ENCODE peak calls at places on chromosomes 2 and 18, in nine cellular contexts. T is WTC11, O is kidney, P is astrocyte of the spinal cord, F is brain microvascular endothelial cell, W is psoas muscle, G is fibroblast of pulmonary artery, X is cardiac muscle cell, K is MM.1S. Y is an unnamed sample.

GRCh38 chr2:12717988-12718661 is 1.4 kb downstream of the TRIB2 start:
- DNase-seq in T (no peak), O (peak), P (peak), F (no peak), W (no peak), G (peak), X (peak), K (peak), Y (no peak)

GRCh38 chr18:55214534-55214933 is 255.3 kb upstream of the CCDC68 start:
- DNase-seq in T (peak), O (no peak), P (no peak), F (no peak), W (no peak), G (no peak), X (no peak), K (no peak), Y (no peak)

GRCh38 chr2:105929506-105929905 is 184.8 kb downstream of the NCK2 start:
- DNase-seq in T (no peak), O (no peak), P (no peak), F (no peak), W (no peak), G (peak), X (peak), K (no peak), Y (no peak)

GRCh38 chr18:23752796-23753195 is 63.5 kb downstream of the LAMA3 start:
- DNase-seq in T (no peak), O (no peak), P (no peak), F (no peak), W (no peak), G (peak), X (peak), K (no peak), Y (no peak)

GRCh38 chr18:79353238-79353637 is 42.5 kb upstream of the NFATC1 start:
- DNase-seq in T (peak), O (no peak), P (no peak), F (peak), W (no peak), G (peak), X (peak), K (no peak), Y (no peak)

GRCh38 chr2:27798948-27799645 is 27.6 kb downstream of the MRPL33 start:
- DNase-seq in T (no peak), O (peak), P (peak), F (peak), W (peak), G (peak), X (peak), K (no peak), Y (no peak)

GRCh38 chr2:74381751-74382150 is 1.6 kb upstream of the DCTN1 start:
- DNase-seq in T (no peak), O (no peak), P (no peak), F (no peak), W (no peak), G (no peak), X (no peak), K (no peak), Y (no peak)

GRCh38 chr2:207130958-207131521 is 34.7 kb downstream of the KLF7 start:
- DNase-seq in T (no peak), O (no peak), P (no peak), F (no peak), W (no peak), G (no peak), X (no peak), K (no peak), Y (no peak)

GRCh38 chr2:10333247-10333613 is 30.5 kb downstream of the HPCAL1 start:
- DNase-seq in T (no peak), O (no peak), P (no peak), F (no peak), W (no peak), G (no peak), X (no peak), K (no peak), Y (no peak)

GRCh38 chr2:47079515-47080412 is 75.3 kb downstream of the STPG4 start:
- DNase-seq in T (no peak), O (no peak), P (no peak), F (no peak), W (no peak), G (no peak), X (no peak), K (no peak), Y (no peak)

GRCh38 chr2:150586858-150587257 is 99.4 kb upstream of the RND3 start:
- DNase-seq in T (no peak), O (no peak), P (peak), F (peak), W (no peak), G (peak), X (peak), K (no peak), Y (no peak)

GRCh38 chr18:61333746-61334490 is 688 bp downstream of the CDH20 start:
- DNase-seq in T (peak), O (peak), P (peak), F (no peak), W (no peak), G (no peak), X (peak), K (no peak), Y (no peak)

GRCh38 chr18:73318732-73319479 is 451.1 kb upstream of the NETO1 start:
- DNase-seq in T (no peak), O (no peak), P (no peak), F (peak), W (no peak), G (peak), X (no peak), K (no peak), Y (no peak)

GRCh38 chr2:50347355-50348044 is 684.4 kb downstream of the NRXN1 start:
- DNase-seq in T (peak), O (no peak), P (peak), F (no peak), W (no peak), G (no peak), X (peak), K (no peak), Y (no peak)

GRCh38 chr2:81876628-81877027 is 1572.1 kb upstream of the LRRTM1 start:
- DNase-seq in T (no peak), O (no peak), P (no peak), F (no peak), W (no peak), G (no peak), X (no peak), K (no peak), Y (no peak)

GRCh38 chr2:73979021-73979420 is 5.7 kb upstream of the TET3 start:
- DNase-seq in T (no peak), O (no peak), P (no peak), F (no peak), W (no peak), G (peak), X (no peak), K (no peak), Y (no peak)

GRCh38 chr18:67342159-67342558 is 174.4 kb downstream of the DSEL start:
- DNase-seq in T (no peak), O (no peak), P (no peak), F (no peak), W (no peak), G (no peak), X (no peak), K (no peak), Y (no peak)

GRCh38 chr2:108974674-108975073 is 14.3 kb downstream of the EDAR start:
- DNase-seq in T (no peak), O (no peak), P (no peak), F (no peak), W (no peak), G (no peak), X (no peak), K (peak), Y (no peak)

GRCh38 chr18:72674710-72675109 is 130.6 kb upstream of the CBLN2 start:
- DNase-seq in T (no peak), O (no peak), P (no peak), F (no peak), W (no peak), G (no peak), X (no peak), K (no peak), Y (no peak)

GRCh38 chr2:98508690-98509054 is 64.0 kb downstream of the INPP4A start:
- DNase-seq in T (no peak), O (peak), P (peak), F (peak), W (peak), G (peak), X (peak), K (no peak), Y (no peak)

GRCh38 chr2:191566347-191566746 is 111.6 kb upstream of the NABP1 start:
- DNase-seq in T (peak), O (no peak), P (peak), F (peak), W (peak), G (peak), X (peak), K (peak), Y (peak)

GRCh38 chr2:62071760-62072680 is 123.9 kb upstream of the B3GNT2 start:
- DNase-seq in T (no peak), O (no peak), P (no peak), F (no peak), W (no peak), G (no peak), X (no peak), K (no peak), Y (no peak)

GRCh38 chr18:13598591-13598990 is 127.8 kb downstream of the FAM210A start:
- DNase-seq in T (no peak), O (no peak), P (no peak), F (no peak), W (no peak), G (no peak), X (no peak), K (no peak), Y (no peak)

GRCh38 chr2:112150851-112151250 is 12.7 kb downstream of the FBLN7 start:
- DNase-seq in T (no peak), O (peak), P (no peak), F (no peak), W (no peak), G (no peak), X (no peak), K (no peak), Y (no peak)

DNA sequence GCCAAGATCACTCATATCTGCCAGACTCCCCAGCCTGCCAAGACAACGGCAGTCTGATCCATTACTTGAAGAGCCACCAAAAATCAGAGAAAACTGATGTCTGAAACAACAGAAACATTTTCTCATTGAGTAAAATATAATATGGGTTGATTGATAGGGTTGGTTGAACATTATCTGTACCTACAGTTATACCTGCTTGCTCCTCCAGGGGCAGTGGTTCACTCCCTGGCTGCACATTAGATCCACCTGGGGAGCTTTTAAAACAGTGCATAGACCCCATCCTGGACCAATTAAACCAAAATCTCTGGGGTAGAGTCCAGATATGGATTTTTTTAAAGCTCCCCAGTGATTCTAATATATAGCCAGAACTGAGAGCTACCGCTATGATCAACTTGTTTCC is 43.6 kb upstream of the SLC14A2 start:
- DNase-seq in T (no peak), O (no peak), P (no peak), F (no peak), W (no peak), G (no peak), X (no peak), K (no peak), Y (no peak)
- TF ChIP-seq CTCF in T (no peak), O (peak), P (peak), F (peak), W (no peak), G (peak), X (peak), K (peak), Y (no peak)

GRCh38 chr2:144152817-144153271 is 367.1 kb downstream of the ZEB2 start:
- DNase-seq in T (no peak), O (no peak), P (peak), F (peak), W (no peak), G (peak), X (peak), K (no peak), Y (no peak)
- TF ChIP-seq CTCF in T (no peak), O (no peak), P (no peak), F (peak), W (no peak), G (peak), X (no peak), K (no peak), Y (no peak)

DNA sequence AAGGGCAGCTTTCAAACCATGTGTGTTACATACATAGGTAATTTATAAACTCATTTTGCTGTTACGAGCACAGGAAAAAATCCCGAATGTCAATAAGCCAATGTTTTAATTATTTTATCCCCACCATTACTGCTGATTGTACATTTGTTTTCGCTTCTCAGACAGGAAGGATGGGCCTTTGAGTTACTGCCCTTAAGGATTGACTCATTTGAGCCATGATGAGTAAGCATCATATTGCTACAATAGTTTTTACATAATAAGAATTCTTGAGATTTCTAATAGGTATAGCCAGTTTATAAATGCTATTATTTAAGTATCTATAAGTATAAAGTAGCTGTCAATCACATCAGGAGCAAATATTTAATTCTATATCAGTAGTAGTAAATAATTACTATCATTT is 516.6 kb downstream of the XIRP2 start:
- DNase-seq in T (no peak), O (no peak), P (peak), F (peak), W (no peak), G (peak), X (peak), K (no peak), Y (no peak)
- TF ChIP-seq CTCF in T (no peak), O (no peak), P (no peak), F (no peak), W (no peak), G (no peak), X (no peak), K (no peak), Y (no peak)

DNA sequence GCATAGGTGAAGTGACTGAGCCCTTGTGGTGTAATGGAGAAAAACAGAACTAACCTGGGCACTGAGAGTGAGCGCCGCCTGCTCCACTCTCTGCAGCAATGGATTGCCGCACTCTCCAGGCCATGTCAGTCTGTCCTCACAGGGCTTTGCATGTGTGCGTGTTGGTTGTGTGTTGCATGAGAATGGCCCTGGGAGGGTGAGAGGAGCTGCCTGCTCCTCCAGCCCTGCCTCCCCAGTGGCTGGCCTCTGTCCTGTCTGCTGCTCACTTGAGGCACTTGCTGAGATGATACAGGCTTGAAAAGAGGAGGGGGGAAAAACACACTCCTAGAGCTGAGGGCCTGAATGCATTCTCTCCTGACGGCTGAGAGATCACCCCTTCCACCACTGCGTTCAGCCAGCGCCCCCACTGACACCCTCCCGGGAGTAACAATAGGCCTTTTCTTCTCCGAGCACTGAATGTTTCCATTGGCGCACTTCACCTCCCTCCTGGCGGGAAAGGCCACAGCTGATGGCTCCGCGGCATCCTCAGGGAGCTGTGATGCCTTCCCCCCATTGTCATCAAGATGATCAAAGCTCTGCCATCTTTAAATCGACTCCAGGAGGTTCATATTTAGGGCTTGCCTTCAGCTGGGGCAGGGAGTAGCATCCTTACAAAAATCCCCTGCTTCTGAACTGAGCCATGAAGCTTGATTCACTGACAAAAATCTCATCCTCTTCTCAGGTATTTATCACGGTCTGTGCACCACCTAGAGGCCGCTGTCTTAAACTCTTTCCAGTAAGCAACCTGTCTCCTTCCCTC is 49.9 kb upstream of the DAPL1 start:
- DNase-seq in T (peak), O (no peak), P (peak), F (peak), W (no peak), G (peak), X (peak), K (peak), Y (no peak)
- TF ChIP-seq CTCF in T (peak), O (peak), P (peak), F (peak), W (peak), G (peak), X (peak), K (peak), Y (no peak)

GRCh38 chr2:217886720-217887309 is 116.0 kb downstream of the TNS1 start:
- DNase-seq in T (peak), O (peak), P (peak), F (peak), W (peak), G (peak), X (peak), K (peak), Y (no peak)
- TF ChIP-seq CTCF in T (peak), O (peak), P (peak), F (peak), W (peak), G (peak), X (peak), K (peak), Y (peak)